ENCODE peak calls at places on chromosomes 5 and 9, in four cellular contexts. One of them, this sample, is unnamed.

GRCh38 chr5:131575660-131576227 is 59.3 kb downstream of the RAPGEF6 start:
- DNase-seq in uterus: no peak
- DNase-seq in WERI-Rb-1: no peak
- DNase-seq in neural crest cell: no peak
- DNase-seq in this sample: no peak

GRCh38 chr5:159937580-159937979 is 21.3 kb downstream of the ADRA1B start:
- DNase-seq in uterus: no peak
- DNase-seq in WERI-Rb-1: no peak
- DNase-seq in neural crest cell: no peak
- DNase-seq in this sample: no peak

GRCh38 chr5:10601246-10602030 is 37.6 kb downstream of the ANKRD33B start:
- DNase-seq in uterus: peak; percentile 89
- DNase-seq in WERI-Rb-1: no peak
- DNase-seq in neural crest cell: no peak
- DNase-seq in this sample: peak; percentile 93

GRCh38 chr9:111148390-111148993 is 110.2 kb upstream of the LPAR1 start:
- DNase-seq in uterus: no peak
- DNase-seq in WERI-Rb-1: no peak
- DNase-seq in neural crest cell: no peak
- DNase-seq in this sample: no peak

GRCh38 chr9:37187713-37188439 is 67.5 kb downstream of the ZCCHC7 start:
- DNase-seq in uterus: no peak
- DNase-seq in WERI-Rb-1: no peak
- DNase-seq in neural crest cell: no peak
- DNase-seq in this sample: no peak

GRCh38 chr9:26603637-26604036 is 289.0 kb downstream of the CAAP1 start:
- DNase-seq in uterus: no peak
- DNase-seq in WERI-Rb-1: no peak
- DNase-seq in neural crest cell: no peak
- DNase-seq in this sample: no peak

GRCh38 chr5:167582916-167583315 is 708.5 kb upstream of the WWC1 start:
- DNase-seq in uterus: no peak
- DNase-seq in WERI-Rb-1: no peak
- DNase-seq in neural crest cell: no peak
- DNase-seq in this sample: no peak

GRCh38 chr5:114185274-114185673 is 176.6 kb upstream of the KCNN2 start:
- DNase-seq in uterus: no peak
- DNase-seq in WERI-Rb-1: no peak
- DNase-seq in neural crest cell: no peak
- DNase-seq in this sample: no peak

GRCh38 chr9:79684711-79685575 is 113.2 kb downstream of the TLE4 start:
- DNase-seq in uterus: no peak
- DNase-seq in WERI-Rb-1: no peak
- DNase-seq in neural crest cell: no peak
- DNase-seq in this sample: no peak

GRCh38 chr9:78982849-78983248 is 588.9 kb upstream of the TLE4 start:
- DNase-seq in uterus: no peak
- DNase-seq in WERI-Rb-1: no peak
- DNase-seq in neural crest cell: no peak
- DNase-seq in this sample: no peak

GRCh38 chr9:122808141-122808540 is 8.2 kb downstream of the OR1K1 start:
- DNase-seq in uterus: no peak
- DNase-seq in WERI-Rb-1: no peak
- DNase-seq in neural crest cell: no peak
- DNase-seq in this sample: no peak

GRCh38 chr5:148796931-148797330 is 29.5 kb upstream of the ADRB2 start:
- DNase-seq in uterus: no peak
- DNase-seq in WERI-Rb-1: no peak
- DNase-seq in neural crest cell: no peak
- DNase-seq in this sample: no peak

GRCh38 chr9:135639196-135639595 is at the start of gene GLT6D1:
- DNase-seq in uterus: no peak
- DNase-seq in WERI-Rb-1: no peak
- DNase-seq in neural crest cell: no peak
- DNase-seq in this sample: no peak

GRCh38 chr5:88955403-88955802 is 72.4 kb upstream of the MEF2C start:
- DNase-seq in uterus: no peak
- DNase-seq in WERI-Rb-1: no peak
- DNase-seq in neural crest cell: no peak
- DNase-seq in this sample: no peak

GRCh38 chr5:108560581-108560980 is 178.7 kb upstream of the FBXL17 start:
- DNase-seq in uterus: no peak
- DNase-seq in WERI-Rb-1: no peak
- DNase-seq in neural crest cell: no peak
- DNase-seq in this sample: no peak

GRCh38 chr9:99003308-99003707 is 59.6 kb downstream of the COL15A1 start:
- DNase-seq in uterus: no peak
- DNase-seq in WERI-Rb-1: no peak
- DNase-seq in neural crest cell: no peak
- DNase-seq in this sample: no peak

GRCh38 chr5:68862560-68862959 is 231.3 kb upstream of the SLC30A5 start:
- DNase-seq in uterus: no peak
- DNase-seq in WERI-Rb-1: no peak
- DNase-seq in neural crest cell: no peak
- DNase-seq in this sample: no peak

GRCh38 chr9:104810421-104811339 is 46.8 kb downstream of the NIPSNAP3B start:
- DNase-seq in uterus: no peak
- DNase-seq in WERI-Rb-1: no peak
- DNase-seq in neural crest cell: no peak
- DNase-seq in this sample: no peak

GRCh38 chr9:136864996-136865767 is 926 bp downstream of the EDF1 start:
- DNase-seq in uterus: no peak
- DNase-seq in WERI-Rb-1: no peak
- DNase-seq in neural crest cell: no peak
- DNase-seq in this sample: no peak

GRCh38 chr5:132054697-132055440 is 5.6 kb upstream of the IL3 start:
- DNase-seq in uterus: no peak
- DNase-seq in WERI-Rb-1: peak; percentile 3
- DNase-seq in neural crest cell: no peak
- DNase-seq in this sample: no peak

GRCh38 chr9:124654431-124654830 is 116.7 kb downstream of the NR6A1 start:
- DNase-seq in uterus: no peak
- DNase-seq in WERI-Rb-1: no peak
- DNase-seq in neural crest cell: no peak
- DNase-seq in this sample: no peak

GRCh38 chr9:79215819-79216218 is 355.9 kb upstream of the TLE4 start:
- DNase-seq in uterus: no peak
- DNase-seq in WERI-Rb-1: no peak
- DNase-seq in neural crest cell: no peak
- DNase-seq in this sample: no peak

DNA sequence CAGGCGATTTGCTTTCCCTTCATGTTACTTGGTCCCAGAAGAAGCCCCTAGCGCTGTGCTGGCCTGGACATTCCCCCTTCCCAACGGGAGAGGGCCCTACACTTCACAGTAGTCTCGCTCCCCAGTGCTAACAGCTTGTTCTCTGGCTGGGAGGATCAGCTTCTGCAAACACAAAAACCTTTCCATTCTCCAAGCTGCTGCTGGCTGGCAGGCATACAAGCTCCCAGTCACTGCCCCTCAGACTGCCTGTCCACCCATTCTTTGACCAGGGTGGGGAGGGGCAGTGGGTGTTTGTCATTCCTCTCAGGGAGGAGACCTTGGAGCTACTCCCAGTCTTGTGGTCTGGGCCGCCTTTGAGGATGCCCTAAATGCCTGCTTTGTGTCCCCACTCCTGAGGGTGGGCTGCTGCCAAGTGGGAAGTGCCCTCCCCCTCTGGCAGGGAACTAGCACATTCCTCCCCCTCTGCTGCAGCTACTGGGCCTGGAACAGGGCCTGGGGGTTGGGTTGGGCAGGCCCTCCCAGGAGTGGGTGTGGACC is 20.8 kb downstream of the ENHO start:
- DNase-seq in uterus: peak; percentile 32
- DNase-seq in WERI-Rb-1: peak; percentile 41
- DNase-seq in neural crest cell: no peak
- DNase-seq in this sample: no peak
- TF ChIP-seq CTCF in uterus: no peak
- TF ChIP-seq CTCF in WERI-Rb-1: peak; percentile 59
- TF ChIP-seq CTCF in neural crest cell: no peak
- TF ChIP-seq CTCF in this sample: no peak

GRCh38 chr5:142167458-142167857 is 58.9 kb downstream of the NDFIP1 start:
- DNase-seq in uterus: no peak
- DNase-seq in WERI-Rb-1: peak; percentile 24
- DNase-seq in neural crest cell: no peak
- DNase-seq in this sample: no peak
- TF ChIP-seq CTCF in uterus: no peak
- TF ChIP-seq CTCF in WERI-Rb-1: peak; percentile 6
- TF ChIP-seq CTCF in neural crest cell: no peak
- TF ChIP-seq CTCF in this sample: no peak

DNA sequence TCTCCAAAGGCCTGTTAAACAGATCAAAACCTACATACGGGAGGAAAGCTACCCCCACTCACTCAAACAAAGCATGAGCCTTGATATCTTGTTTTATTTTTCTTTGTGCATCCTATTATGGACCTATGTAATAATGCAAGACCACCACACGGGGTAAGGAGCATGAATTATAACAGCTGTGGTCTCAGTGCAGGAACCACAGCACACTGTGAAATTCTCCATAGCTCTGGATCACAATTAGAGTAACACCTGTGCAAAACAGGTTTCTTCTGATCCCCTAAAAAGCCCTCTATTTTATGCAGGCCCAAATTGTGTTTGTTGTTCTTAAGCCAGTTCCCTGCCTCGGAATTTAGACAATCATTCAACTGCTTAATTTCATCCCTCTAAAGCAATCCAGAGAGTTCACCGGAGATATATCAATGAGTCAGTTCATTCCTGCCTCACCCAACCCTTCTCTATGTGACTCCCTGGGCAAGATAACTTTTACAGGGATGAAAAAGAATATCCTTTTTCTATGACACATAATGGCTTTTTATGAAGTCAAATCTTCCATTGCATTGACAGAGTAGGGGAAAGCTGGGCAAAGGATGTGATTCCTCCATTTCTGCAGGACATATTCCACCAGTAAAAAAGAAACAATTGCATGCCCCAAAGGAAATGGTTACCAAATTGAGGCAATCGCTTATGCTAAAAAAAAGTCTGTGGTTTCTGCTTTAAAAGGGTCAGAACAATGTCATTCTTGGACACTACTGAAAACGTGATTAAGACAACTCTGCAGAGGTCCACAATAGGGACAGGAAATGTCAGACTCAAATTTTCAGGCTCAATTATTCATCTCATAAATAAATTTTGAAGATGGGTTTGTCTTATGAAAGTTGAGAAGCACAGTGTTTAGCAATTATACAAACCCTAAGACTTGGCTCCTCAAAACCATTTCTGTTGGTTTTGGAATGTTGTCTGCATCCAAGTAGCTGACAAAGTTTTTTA is 41.6 kb upstream of the FST start:
- DNase-seq in uterus: no peak
- DNase-seq in WERI-Rb-1: no peak
- DNase-seq in neural crest cell: no peak
- DNase-seq in this sample: no peak
- TF ChIP-seq CTCF in uterus: no peak
- TF ChIP-seq CTCF in WERI-Rb-1: no peak
- TF ChIP-seq CTCF in neural crest cell: no peak
- TF ChIP-seq CTCF in this sample: no peak

GRCh38 chr5:134148986-134149539 is 27.7 kb downstream of the SKP1 start:
- DNase-seq in uterus: no peak
- DNase-seq in WERI-Rb-1: no peak
- DNase-seq in neural crest cell: no peak
- DNase-seq in this sample: no peak

GRCh38 chr5:134149571-134150303 is 27.0 kb downstream of the SKP1 start:
- DNase-seq in uterus: no peak
- DNase-seq in WERI-Rb-1: no peak
- DNase-seq in neural crest cell: no peak
- DNase-seq in this sample: no peak

GRCh38 chr5:134153657-134154056 is 23.1 kb downstream of the SKP1 start:
- DNase-seq in uterus: no peak
- DNase-seq in WERI-Rb-1: no peak
- DNase-seq in neural crest cell: no peak
- DNase-seq in this sample: no peak

GRCh38 chr5:134153241-134153640 is 23.5 kb downstream of the SKP1 start:
- DNase-seq in uterus: no peak
- DNase-seq in WERI-Rb-1: no peak
- DNase-seq in neural crest cell: no peak
- DNase-seq in this sample: no peak

GRCh38 chr5:134151723-134152122 is 25.0 kb downstream of the SKP1 start:
- DNase-seq in uterus: no peak
- DNase-seq in WERI-Rb-1: no peak
- DNase-seq in neural crest cell: no peak
- DNase-seq in this sample: no peak
- TF ChIP-seq CTCF in uterus: no peak
- TF ChIP-seq CTCF in WERI-Rb-1: no peak
- TF ChIP-seq CTCF in neural crest cell: no peak
- TF ChIP-seq CTCF in this sample: no peak

GRCh38 chr5:139772927-139773690 is 22.5 kb upstream of the PSD2 start:
- DNase-seq in uterus: no peak
- DNase-seq in WERI-Rb-1: no peak
- DNase-seq in neural crest cell: no peak
- DNase-seq in this sample: no peak

GRCh38 chr5:139770722-139771121 is 24.9 kb upstream of the PSD2 start:
- DNase-seq in uterus: no peak
- DNase-seq in WERI-Rb-1: no peak
- DNase-seq in neural crest cell: no peak
- DNase-seq in this sample: no peak

GRCh38 chr5:139774980-139775654 is 20.5 kb upstream of the PSD2 start:
- DNase-seq in uterus: peak; percentile 60
- DNase-seq in WERI-Rb-1: peak; percentile 88
- DNase-seq in neural crest cell: peak; percentile 98
- DNase-seq in this sample: peak; percentile 90

GRCh38 chr5:139769477-139769876 is 26.1 kb upstream of the PSD2 start:
- DNase-seq in uterus: no peak
- DNase-seq in WERI-Rb-1: no peak
- DNase-seq in neural crest cell: no peak
- DNase-seq in this sample: no peak

DNA sequence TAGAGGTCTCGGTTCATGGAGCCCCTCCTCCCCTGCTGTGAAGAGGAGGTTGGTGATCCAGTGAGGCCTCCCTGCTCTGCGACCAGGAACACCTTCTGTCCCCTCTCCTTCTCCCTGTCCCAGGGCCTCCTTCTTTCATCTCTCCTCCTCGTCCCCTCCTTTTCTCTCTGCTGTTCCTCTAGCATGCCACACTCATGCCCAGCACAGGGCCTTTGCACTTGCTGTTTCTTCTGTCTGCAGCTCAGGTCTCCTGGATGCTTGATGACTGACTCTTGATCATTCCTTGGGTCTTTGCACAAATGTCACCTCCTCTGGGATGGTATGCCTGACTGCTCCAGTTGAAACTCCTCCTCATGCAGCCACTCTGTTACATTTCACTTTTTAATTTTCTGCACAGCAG is 23.2 kb upstream of the PSD2 start:
- DNase-seq in uterus: no peak
- DNase-seq in WERI-Rb-1: no peak
- DNase-seq in neural crest cell: no peak
- DNase-seq in this sample: no peak
- TF ChIP-seq CTCF in uterus: no peak
- TF ChIP-seq CTCF in WERI-Rb-1: no peak
- TF ChIP-seq CTCF in neural crest cell: no peak
- TF ChIP-seq CTCF in this sample: no peak

This sample was measured in suprapubic skin.